ENCODE peak calls at places on chromosomes 12 and 14, in four cellular contexts. H is foreskin fibroblast; S is CD8-positive, alpha-beta T cell; X is HFFc6. A is an unnamed sample.

GRCh38 chr12:60152756-60153155 is 556.9 kb downstream of the SLC16A7 start:
- DNase-seq in X (no peak), S (no peak), H (no peak), A (no peak)

GRCh38 chr12:64621257-64621942 is 11.1 kb downstream of the RASSF3 start:
- DNase-seq in H (no peak), X (peak; percentile 15), S (no peak), A (peak; percentile 59)

GRCh38 chr12:32536000-32536345 is 136.6 kb downstream of the FGD4 start:
- DNase-seq in H (no peak), S (no peak), X (no peak), A (no peak)

GRCh38 chr12:54628186-54628846 is 6.4 kb downstream of the LACRT start:
- DNase-seq in X (no peak), H (no peak), S (no peak), A (no peak)

GRCh38 chr12:89919241-89919906 is 210.7 kb upstream of the ATP2B1 start:
- DNase-seq in X (no peak), S (no peak), H (no peak), A (no peak)

GRCh38 chr14:55500219-55500701 is 59.8 kb upstream of the TBPL2 start:
- DNase-seq in H (no peak), X (no peak), S (no peak), A (no peak)

GRCh38 chr14:103597623-103598372 is 31.2 kb upstream of the KLC1 start:
- DNase-seq in X (peak; percentile 87), S (no peak), H (peak; percentile 92), A (no peak)

GRCh38 chr12:98440165-98440581 is 75.2 kb upstream of the TMPO start:
- DNase-seq in H (peak; percentile 77), X (peak; percentile 85), S (no peak), A (peak; percentile 89)

GRCh38 chr12:25583545-25583944 is 30.5 kb upstream of the LMNTD1 start:
- DNase-seq in X (no peak), H (no peak), S (no peak), A (no peak)

GRCh38 chr12:62190921-62191746 is 69.1 kb upstream of the USP15 start:
- DNase-seq in H (no peak), X (no peak), S (no peak), A (no peak)

GRCh38 chr12:102095677-102096263 is 24.1 kb downstream of the NUP37 start:
- DNase-seq in H (peak; percentile 10), X (peak; percentile 37), S (no peak), A (no peak)

DNA sequence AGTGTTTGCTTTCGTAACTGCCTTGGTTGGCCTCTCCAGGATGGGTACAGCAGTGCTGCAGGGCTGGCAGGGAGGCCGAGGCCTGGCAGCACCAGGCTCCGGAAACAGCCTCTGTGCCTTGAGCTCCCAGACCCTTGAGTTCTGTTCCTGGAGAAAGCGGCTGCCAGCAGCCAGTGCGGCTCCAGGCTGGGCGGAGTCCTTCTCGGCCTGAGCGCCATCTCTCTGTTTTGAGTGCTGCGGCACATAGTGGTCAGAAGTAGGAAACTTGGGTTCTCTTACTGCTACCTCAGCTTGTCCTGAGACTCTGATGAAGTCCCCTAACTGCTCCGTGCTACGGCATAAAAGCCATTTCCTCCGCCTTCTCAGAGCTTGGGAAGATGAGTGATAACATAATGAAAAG is 65.9 kb downstream of the KCNA1 start:
- DNase-seq in X (no peak), H (no peak), S (no peak), A (no peak)
- TF ChIP-seq CTCF in X (no peak), H (no peak), S (no peak), A (no peak)

DNA sequence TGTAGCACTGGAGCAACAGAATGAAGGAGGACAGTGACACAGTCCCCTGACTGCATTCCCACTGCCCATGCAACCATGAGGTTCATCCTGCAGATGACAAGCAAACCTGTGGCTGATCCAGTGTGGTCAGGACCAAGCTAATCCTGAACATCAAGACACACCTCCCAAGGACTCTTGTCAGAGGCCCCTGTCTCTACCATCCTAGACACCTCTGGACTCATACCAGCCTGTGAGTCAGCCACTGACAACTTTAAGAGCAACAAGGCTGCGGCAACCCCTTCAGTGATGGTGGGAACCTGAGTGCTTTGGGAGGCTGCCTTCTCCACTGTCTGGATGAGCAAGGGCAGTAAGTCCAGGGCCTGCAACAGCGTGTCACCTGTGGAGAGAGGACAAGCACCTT is 24.6 kb downstream of the GCN1 start:
- DNase-seq in S (no peak), X (peak; percentile 33), H (no peak), A (no peak)
- TF ChIP-seq CTCF in S (no peak), X (no peak), H (no peak), A (no peak)

GRCh38 chr12:4584896-4585295 is 22.9 kb downstream of the DYRK4 start:
- DNase-seq in H (no peak), X (no peak), S (no peak), A (no peak)

GRCh38 chr12:4584281-4584680 is 22.3 kb downstream of the DYRK4 start:
- DNase-seq in S (no peak), X (no peak), H (no peak), A (no peak)

GRCh38 chr12:4580165-4580773 is 18.3 kb downstream of the DYRK4 start:
- DNase-seq in H (no peak), S (no peak), X (no peak), A (no peak)

GRCh38 chr12:4579305-4580097 is 17.5 kb downstream of the DYRK4 start:
- DNase-seq in X (peak; percentile 9), H (peak; percentile 14), S (no peak), A (no peak)
- TF ChIP-seq CTCF in X (peak; percentile 45), H (no peak), S (no peak), A (peak; percentile 13)

DNA sequence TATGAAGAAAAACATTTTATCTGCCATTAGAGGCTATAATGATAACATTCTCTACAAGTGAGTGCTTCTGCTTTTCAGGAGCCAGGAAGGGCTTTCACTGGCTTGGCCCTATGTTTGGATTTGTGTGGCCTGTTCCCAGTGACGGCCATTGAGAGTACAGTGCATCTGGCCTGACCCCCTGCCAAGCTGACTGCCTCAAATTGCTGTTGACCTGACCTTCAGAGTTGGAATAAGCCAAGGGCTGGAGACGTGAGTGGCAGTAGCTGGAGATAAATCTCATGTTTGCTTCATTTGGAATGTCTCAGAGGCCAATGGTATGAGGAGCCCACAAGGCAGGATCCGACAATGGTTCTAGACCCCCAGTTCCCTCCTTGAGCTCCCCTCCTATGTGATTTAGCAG is 28.3 kb upstream of the PLEKHG7 start:
- DNase-seq in H (no peak), X (no peak), S (no peak), A (no peak)
- TF ChIP-seq CTCF in H (no peak), X (no peak), S (no peak), A (no peak)

GRCh38 chr14:57297852-57298251 is 29.1 kb downstream of the AP5M1 start:
- DNase-seq in H (no peak), S (no peak), X (no peak), A (no peak)

GRCh38 chr14:57290753-57291152 is 22.0 kb downstream of the AP5M1 start:
- DNase-seq in X (no peak), S (no peak), H (no peak), A (no peak)

GRCh38 chr14:57295261-57295660 is 26.5 kb downstream of the AP5M1 start:
- DNase-seq in H (no peak), S (no peak), X (no peak), A (no peak)

GRCh38 chr14:57291692-57292647 is 23.2 kb downstream of the AP5M1 start:
- DNase-seq in S (no peak), X (no peak), H (no peak), A (no peak)

GRCh38 chr14:57293851-57294837 is 25.4 kb downstream of the AP5M1 start:
- DNase-seq in H (no peak), S (no peak), X (no peak), A (no peak)
- TF ChIP-seq CTCF in H (peak; percentile 18), S (peak; percentile 53), X (peak; percentile 79), A (peak; percentile 51)

GRCh38 chr12:48536602-48537001 is 11.2 kb downstream of the OR8S1 start:
- DNase-seq in S (no peak), H (no peak), X (no peak), A (no peak)

GRCh38 chr12:48542300-48542928 is 17.0 kb downstream of the OR8S1 start:
- DNase-seq in X (peak; percentile 28), H (peak; percentile 2), S (peak; percentile 7), A (no peak)
- TF ChIP-seq CTCF in X (peak; percentile 83), H (peak; percentile 75), S (peak; percentile 47), A (peak; percentile 42)

A was measured in CD14-positive monocyte.